ENCODE peak calls at places on chromosomes 3 and 15, in five cellular contexts. X, G, H, A and U are unnamed samples.

GRCh38 chr15:90394702-90395442 is 6.8 kb downstream of the IQGAP1 start:
- DNase-seq in G (peak; percentile 73), X (no peak), A (no peak), H (no peak), U (no peak)

GRCh38 chr15:51861557-51862350 is 32.3 kb downstream of the TMOD3 start:
- DNase-seq in A (no peak), H (no peak), G (no peak), X (no peak), U (no peak)

GRCh38 chr3:126524429-126524988 is 554 bp downstream of the CHST13 start:
- DNase-seq in H (peak; percentile 77), X (peak; percentile 86), A (no peak), G (no peak), U (no peak)

GRCh38 chr3:185732782-185733181 is 92.1 kb downstream of the IGF2BP2 start:
- DNase-seq in A (peak; percentile 92), X (no peak), G (no peak), H (no peak), U (peak; percentile 50)

GRCh38 chr3:188233320-188233719 is 79.4 kb downstream of the LPP start:
- DNase-seq in G (no peak), A (no peak), X (no peak), H (no peak), U (peak; percentile 59)

GRCh38 chr3:160739079-160739478 is 17.0 kb upstream of the PPM1L start:
- DNase-seq in H (no peak), G (no peak), A (peak; percentile 4), X (no peak), U (no peak)

GRCh38 chr15:78140296-78140695 is 8.9 kb upstream of the IDH3A start:
- DNase-seq in H (no peak), A (no peak), G (no peak), X (no peak), U (no peak)

GRCh38 chr3:83033123-83033522 is 1271.7 kb upstream of the GBE1 start:
- DNase-seq in H (no peak), G (no peak), X (no peak), A (no peak), U (peak; percentile 19)

GRCh38 chr3:46669191-46669999 is 24.1 kb downstream of the ALS2CL start:
- DNase-seq in X (peak; percentile 8), H (peak; percentile 37), A (no peak), G (no peak), U (no peak)

GRCh38 chr3:192063570-192063969 is 602.6 kb downstream of the PYDC2 start:
- DNase-seq in H (no peak), G (no peak), X (peak; percentile 1), A (peak; percentile 74), U (no peak)

GRCh38 chr3:171772427-171773056 is 37.7 kb downstream of the PLD1 start:
- DNase-seq in A (peak; percentile 60), G (peak; percentile 90), X (peak; percentile 64), H (no peak), U (peak; percentile 60)

GRCh38 chr3:69306239-69307185 is 79.4 kb downstream of the FRMD4B start:
- DNase-seq in A (peak; percentile 82), H (peak; percentile 77), X (peak; percentile 63), G (peak; percentile 97), U (peak; percentile 79)

GRCh38 chr15:83446904-83447708 is at the start of gene SH3GL3:
- DNase-seq in H (peak; percentile 95), G (peak; percentile 91), A (peak; percentile 58), X (peak; percentile 82), U (peak; percentile 74)

GRCh38 chr15:74892313-74892712 is 2.5 kb downstream of the MPI start:
- DNase-seq in X (no peak), H (no peak), G (no peak), A (no peak), U (no peak)

GRCh38 chr3:38969321-38970235 is 82.2 kb downstream of the SCN11A start:
- DNase-seq in A (no peak), X (no peak), H (no peak), G (no peak), U (no peak)

GRCh38 chr3:124966557-124967480 is 32.3 kb upstream of the MUC13 start:
- DNase-seq in H (no peak), A (no peak), X (no peak), G (no peak), U (no peak)

GRCh38 chr15:56957812-56958406 is 39.5 kb downstream of the TCF12 start:
- DNase-seq in G (no peak), X (no peak), H (no peak), A (no peak), U (peak; percentile 30)

GRCh38 chr15:98917417-98917816 is 90.2 kb downstream of the PGPEP1L start:
- DNase-seq in G (no peak), X (no peak), A (no peak), H (no peak), U (no peak)

GRCh38 chr3:38314767-38315487 is 31.7 kb upstream of the XYLB start:
- DNase-seq in G (no peak), X (peak; percentile 58), H (no peak), A (no peak), U (no peak)

GRCh38 chr3:179020112-179020511 is 51.5 kb downstream of the ZMAT3 start:
- DNase-seq in A (no peak), X (no peak), G (peak; percentile 61), H (no peak), U (no peak)

GRCh38 chr15:63970723-63971426 is 75.4 kb downstream of the DAPK2 start:
- DNase-seq in A (no peak), H (no peak), G (no peak), X (no peak), U (no peak)

GRCh38 chr15:48389701-48390143 is 58.5 kb downstream of the DUT start:
- DNase-seq in A (no peak), G (no peak), H (no peak), X (no peak), U (no peak)

GRCh38 chr15:61794276-61794675 is 266.0 kb downstream of the VPS13C start:
- DNase-seq in X (no peak), A (no peak), G (no peak), H (no peak), U (no peak)

GRCh38 chr3:58629629-58630028 is 36.9 kb downstream of the FAM3D start:
- DNase-seq in X (no peak), A (no peak), H (no peak), G (no peak), U (no peak)

GRCh38 chr3:58093573-58094195 is 85.5 kb downstream of the FLNB start:
- DNase-seq in H (no peak), X (no peak), G (no peak), A (peak; percentile 94), U (peak; percentile 21)

GRCh38 chr15:94453227-94453626 is 221.9 kb downstream of the MCTP2 start:
- DNase-seq in X (no peak), H (no peak), G (no peak), A (no peak), U (no peak)

GRCh38 chr3:75001330-75001729 is 386.9 kb upstream of the CNTN3 start:
- DNase-seq in A (no peak), H (no peak), G (peak; percentile 36), X (peak; percentile 47), U (no peak)

GRCh38 chr3:185457376-185457775 is 41.5 kb downstream of the TMEM41A start:
- DNase-seq in X (no peak), H (no peak), G (no peak), A (no peak), U (no peak)

GRCh38 chr15:88920186-88920891 is 7.2 kb upstream of the MFGE8 start:
- DNase-seq in G (no peak), H (peak; percentile 76), A (peak; percentile 91), X (no peak), U (peak; percentile 65)

GRCh38 chr3:38805765-38806386 is 10.1 kb downstream of the SCN10A start:
- DNase-seq in A (peak; percentile 75), H (no peak), G (peak; percentile 11), X (no peak), U (peak; percentile 79)